ENCODE peak calls at places on chromosomes 11 and 22, in five cellular contexts. One of them, this sample, is unnamed.

GRCh38 chr11:104609297-104609696 is 289.0 kb downstream of the CASP12 start:
- DNase-seq in upper lobe of left lung: no peak
- DNase-seq in H9: peak; percentile 48
- DNase-seq in NCI-H1417: peak; percentile 11
- DNase-seq in NCI-H2171: no peak
- DNase-seq in this sample: peak; percentile 18

GRCh38 chr22:49099496-49100124 is 728.1 kb downstream of the BRD1 start:
- DNase-seq in NCI-H2171: no peak
- DNase-seq in H9: no peak
- DNase-seq in upper lobe of left lung: no peak
- DNase-seq in NCI-H1417: no peak
- DNase-seq in this sample: no peak

GRCh38 chr11:124766156-124766555 is 4.1 kb upstream of the ESAM start:
- DNase-seq in NCI-H1417: no peak
- DNase-seq in NCI-H2171: no peak
- DNase-seq in upper lobe of left lung: no peak
- DNase-seq in H9: no peak
- DNase-seq in this sample: no peak

GRCh38 chr11:128806496-128807261 is 60.4 kb downstream of the KCNJ1 start:
- DNase-seq in NCI-H1417: no peak
- DNase-seq in NCI-H2171: no peak
- DNase-seq in H9: no peak
- DNase-seq in upper lobe of left lung: no peak
- DNase-seq in this sample: no peak

GRCh38 chr11:16809901-16810668 is 71.6 kb downstream of the C11orf58 start:
- DNase-seq in H9: no peak
- DNase-seq in NCI-H1417: no peak
- DNase-seq in NCI-H2171: no peak
- DNase-seq in upper lobe of left lung: no peak
- DNase-seq in this sample: no peak

GRCh38 chr22:46079861-46080821 is 70.2 kb upstream of the PPARA start:
- DNase-seq in upper lobe of left lung: peak; percentile 88
- DNase-seq in NCI-H1417: no peak
- DNase-seq in NCI-H2171: no peak
- DNase-seq in H9: no peak
- DNase-seq in this sample: no peak

GRCh38 chr11:70202898-70203748 is at the start of gene FADD:
- DNase-seq in NCI-H1417: peak; percentile 98
- DNase-seq in upper lobe of left lung: peak; percentile 96
- DNase-seq in NCI-H2171: peak; percentile 73
- DNase-seq in H9: peak; percentile 94
- DNase-seq in this sample: peak; percentile 94

GRCh38 chr11:19970944-19971343 is 189.3 kb downstream of the DBX1 start:
- DNase-seq in upper lobe of left lung: no peak
- DNase-seq in H9: no peak
- DNase-seq in NCI-H1417: no peak
- DNase-seq in NCI-H2171: no peak
- DNase-seq in this sample: no peak

GRCh38 chr11:117973446-117973922 is 12.7 kb upstream of the IL10RA start:
- DNase-seq in upper lobe of left lung: no peak
- DNase-seq in H9: no peak
- DNase-seq in NCI-H1417: no peak
- DNase-seq in NCI-H2171: no peak
- DNase-seq in this sample: no peak

GRCh38 chr22:40426671-40427070 is 56.3 kb downstream of the SGSM3 start:
- DNase-seq in H9: no peak
- DNase-seq in upper lobe of left lung: no peak
- DNase-seq in NCI-H2171: no peak
- DNase-seq in NCI-H1417: peak; percentile 76
- DNase-seq in this sample: no peak

GRCh38 chr11:12531020-12531419 is 143.2 kb upstream of the TEAD1 start:
- DNase-seq in H9: no peak
- DNase-seq in NCI-H1417: no peak
- DNase-seq in NCI-H2171: no peak
- DNase-seq in upper lobe of left lung: no peak
- DNase-seq in this sample: no peak

GRCh38 chr22:19874307-19875060 is 19.8 kb upstream of the GNB1L start:
- DNase-seq in NCI-H2171: peak; percentile 36
- DNase-seq in H9: peak; percentile 35
- DNase-seq in upper lobe of left lung: peak; percentile 84
- DNase-seq in NCI-H1417: peak; percentile 6
- DNase-seq in this sample: peak; percentile 8

GRCh38 chr22:43014062-43014875 is 680 bp downstream of the PACSIN2 start:
- DNase-seq in H9: peak; percentile 56
- DNase-seq in NCI-H2171: peak; percentile 72
- DNase-seq in upper lobe of left lung: peak; percentile 88
- DNase-seq in NCI-H1417: peak; percentile 27
- DNase-seq in this sample: no peak

GRCh38 chr11:66489636-66490035 is 9.4 kb downstream of the DPP3 start:
- DNase-seq in NCI-H2171: peak; percentile 67
- DNase-seq in upper lobe of left lung: no peak
- DNase-seq in NCI-H1417: peak; percentile 94
- DNase-seq in H9: no peak
- DNase-seq in this sample: peak; percentile 84

GRCh38 chr11:10002221-10002620 is 291.8 kb downstream of the SBF2 start:
- DNase-seq in NCI-H2171: no peak
- DNase-seq in NCI-H1417: no peak
- DNase-seq in upper lobe of left lung: no peak
- DNase-seq in H9: no peak
- DNase-seq in this sample: no peak

GRCh38 chr22:24819941-24820461 is 14.0 kb downstream of the SGSM1 start:
- DNase-seq in NCI-H1417: no peak
- DNase-seq in upper lobe of left lung: no peak
- DNase-seq in NCI-H2171: no peak
- DNase-seq in H9: no peak
- DNase-seq in this sample: no peak

GRCh38 chr11:9757809-9758675 is 94.2 kb downstream of the SWAP70 start:
- DNase-seq in NCI-H2171: peak; percentile 41
- DNase-seq in upper lobe of left lung: peak; percentile 99
- DNase-seq in H9: peak; percentile 80
- DNase-seq in NCI-H1417: peak; percentile 85
- DNase-seq in this sample: peak; percentile 28

GRCh38 chr11:69648679-69649575 is 8.0 kb downstream of the CCND1 start:
- DNase-seq in upper lobe of left lung: peak; percentile 83
- DNase-seq in H9: peak; percentile 25
- DNase-seq in NCI-H1417: no peak
- DNase-seq in NCI-H2171: no peak
- DNase-seq in this sample: no peak